ENCODE peak calls at places on chromosomes 11 and 22, in five cellular contexts. C, U, V, L and T are unnamed samples.

GRCh38 chr11:116112031-116112935 is 608.1 kb upstream of the CADM1 start:
- DNase-seq in C (no peak), U (no peak), V (no peak), L (peak), T (no peak)

GRCh38 chr11:99822846-99823565 is 802.3 kb downstream of the CNTN5 start:
- DNase-seq in C (no peak), U (no peak), V (no peak), L (no peak), T (no peak)

GRCh38 chr22:17472886-17473285 is 90.4 kb upstream of the SLC25A18 start:
- DNase-seq in C (no peak), U (no peak), V (no peak), L (no peak), T (no peak)

GRCh38 chr22:27220349-27220748 is 563.0 kb downstream of the MIAT start:
- DNase-seq in C (no peak), U (no peak), V (no peak), L (peak), T (no peak)

GRCh38 chr22:41920271-41920976 is 5.5 kb upstream of the SHISA8 start:
- DNase-seq in C (no peak), U (peak), V (no peak), L (no peak), T (no peak)

GRCh38 chr11:65432686-65433582 is 10.3 kb downstream of the NEAT1 start:
- DNase-seq in C (no peak), U (peak), V (no peak), L (no peak), T (no peak)

GRCh38 chr22:21761086-21761485 is 25.5 kb upstream of the YPEL1 start:
- DNase-seq in C (no peak), U (no peak), V (no peak), L (no peak), T (no peak)

GRCh38 chr11:61637287-61637686 is 42.9 kb upstream of the DAGLA start:
- DNase-seq in C (no peak), U (no peak), V (no peak), L (no peak), T (no peak)

GRCh38 chr11:69504576-69505420 is 23.3 kb downstream of the LINC01488 start:
- DNase-seq in C (no peak), U (no peak), V (no peak), L (no peak), T (no peak)

GRCh38 chr11:64001552-64002427 is 15.6 kb downstream of the OTUB1 start:
- DNase-seq in C (no peak), U (peak), V (no peak), L (no peak), T (no peak)

GRCh38 chr11:43810929-43811596 is 69.6 kb upstream of the ALKBH3 start:
- DNase-seq in C (no peak), U (no peak), V (no peak), L (no peak), T (no peak)